ENCODE peak calls at places on chromosome 18, in four cellular contexts. One of them, this sample, is unnamed.

GRCh38 chr18:55663891-55664290 is 75.9 kb upstream of the TCF4 start:
- DNase-seq in fibroblast of villous mesenchyme: no peak
- DNase-seq in NCI-H446: no peak
- DNase-seq in BJ: no peak
- DNase-seq in this sample: no peak

GRCh38 chr18:69491576-69491975 is 90.9 kb downstream of the DOK6 start:
- DNase-seq in fibroblast of villous mesenchyme: peak; percentile 8
- DNase-seq in NCI-H446: no peak
- DNase-seq in BJ: no peak
- DNase-seq in this sample: peak; percentile 4

GRCh38 chr18:31030574-31031278 is 11.8 kb downstream of the DSC3 start:
- DNase-seq in fibroblast of villous mesenchyme: no peak
- DNase-seq in NCI-H446: no peak
- DNase-seq in BJ: no peak
- DNase-seq in this sample: no peak

GRCh38 chr18:40088130-40088529 is 1866.9 kb upstream of the PIK3C3 start:
- DNase-seq in fibroblast of villous mesenchyme: no peak
- DNase-seq in NCI-H446: no peak
- DNase-seq in BJ: no peak
- DNase-seq in this sample: no peak

GRCh38 chr18:48794251-48794970 is 156.4 kb downstream of the SMAD7 start:
- DNase-seq in fibroblast of villous mesenchyme: no peak
- DNase-seq in NCI-H446: no peak
- DNase-seq in BJ: no peak
- DNase-seq in this sample: no peak

GRCh38 chr18:28729321-28729720 is 552.4 kb upstream of the CDH2 start:
- DNase-seq in fibroblast of villous mesenchyme: no peak
- DNase-seq in NCI-H446: no peak
- DNase-seq in BJ: no peak
- DNase-seq in this sample: peak; percentile 28

GRCh38 chr18:50115095-50115494 is 79.9 kb downstream of the MYO5B start:
- DNase-seq in fibroblast of villous mesenchyme: no peak
- DNase-seq in NCI-H446: no peak
- DNase-seq in BJ: no peak
- DNase-seq in this sample: peak; percentile 40

GRCh38 chr18:37716106-37716708 is 150.6 kb upstream of the CELF4 start:
- DNase-seq in fibroblast of villous mesenchyme: no peak
- DNase-seq in NCI-H446: no peak
- DNase-seq in BJ: no peak
- DNase-seq in this sample: no peak

GRCh38 chr18:32095156-32095555 is 3.5 kb downstream of the RNF138 start:
- DNase-seq in fibroblast of villous mesenchyme: no peak
- DNase-seq in NCI-H446: no peak
- DNase-seq in BJ: no peak
- DNase-seq in this sample: no peak

GRCh38 chr18:25262920-25263319 is 89.0 kb downstream of the ZNF521 start:
- DNase-seq in fibroblast of villous mesenchyme: no peak
- DNase-seq in NCI-H446: no peak
- DNase-seq in BJ: peak; percentile 86
- DNase-seq in this sample: no peak

GRCh38 chr18:79770501-79770815 is 27.3 kb upstream of the KCNG2 start:
- DNase-seq in fibroblast of villous mesenchyme: no peak
- DNase-seq in NCI-H446: no peak
- DNase-seq in BJ: no peak
- DNase-seq in this sample: no peak

GRCh38 chr18:79965119-79965902 is 868 bp downstream of the HSBP1L1 start:
- DNase-seq in fibroblast of villous mesenchyme: peak; percentile 97
- DNase-seq in NCI-H446: no peak
- DNase-seq in BJ: no peak
- DNase-seq in this sample: peak; percentile 96

GRCh38 chr18:47283476-47283875 is 32.0 kb upstream of the SKOR2 start:
- DNase-seq in fibroblast of villous mesenchyme: peak; percentile 15
- DNase-seq in NCI-H446: peak; percentile 14
- DNase-seq in BJ: no peak
- DNase-seq in this sample: peak; percentile 46

GRCh38 chr18:77650799-77651385 is 401.2 kb downstream of the GALR1 start:
- DNase-seq in fibroblast of villous mesenchyme: peak; percentile 15
- DNase-seq in NCI-H446: peak; percentile 73
- DNase-seq in BJ: no peak
- DNase-seq in this sample: peak; percentile 77

GRCh38 chr18:58335821-58336220 is 291.8 kb downstream of the NEDD4L start:
- DNase-seq in fibroblast of villous mesenchyme: no peak
- DNase-seq in NCI-H446: no peak
- DNase-seq in BJ: no peak
- DNase-seq in this sample: no peak

GRCh38 chr18:59267511-59268126 is 5.6 kb downstream of the RAX start:
- DNase-seq in fibroblast of villous mesenchyme: no peak
- DNase-seq in NCI-H446: no peak
- DNase-seq in BJ: no peak
- DNase-seq in this sample: no peak

GRCh38 chr18:77711096-77711495 is 461.4 kb downstream of the GALR1 start:
- DNase-seq in fibroblast of villous mesenchyme: no peak
- DNase-seq in NCI-H446: no peak
- DNase-seq in BJ: no peak
- DNase-seq in this sample: peak; percentile 17

GRCh38 chr18:63137999-63138448 is 181.5 kb downstream of the BCL2 start:
- DNase-seq in fibroblast of villous mesenchyme: no peak
- DNase-seq in NCI-H446: no peak
- DNase-seq in BJ: no peak
- DNase-seq in this sample: no peak

GRCh38 chr18:35127201-35127600 is 86.0 kb downstream of the MAPRE2 start:
- DNase-seq in fibroblast of villous mesenchyme: no peak
- DNase-seq in NCI-H446: no peak
- DNase-seq in BJ: no peak
- DNase-seq in this sample: peak; percentile 61

GRCh38 chr18:75880913-75881504 is 453.5 kb upstream of the SMIM21 start:
- DNase-seq in fibroblast of villous mesenchyme: no peak
- DNase-seq in NCI-H446: no peak
- DNase-seq in BJ: no peak
- DNase-seq in this sample: no peak

GRCh38 chr18:44602845-44603244 is 77.8 kb upstream of the SETBP1 start:
- DNase-seq in fibroblast of villous mesenchyme: peak; percentile 48
- DNase-seq in NCI-H446: peak; percentile 53
- DNase-seq in BJ: no peak
- DNase-seq in this sample: peak; percentile 14

GRCh38 chr18:8788503-8789429 is 83.4 kb downstream of the MTCL1 start:
- DNase-seq in fibroblast of villous mesenchyme: no peak
- DNase-seq in NCI-H446: no peak
- DNase-seq in BJ: no peak
- DNase-seq in this sample: peak; percentile 57

GRCh38 chr18:51235011-51235789 is 37.7 kb upstream of the MEX3C start:
- DNase-seq in fibroblast of villous mesenchyme: no peak
- DNase-seq in NCI-H446: no peak
- DNase-seq in BJ: no peak
- DNase-seq in this sample: peak; percentile 53

GRCh38 chr18:3649559-3650426 is 199.8 kb downstream of the TGIF1 start:
- DNase-seq in fibroblast of villous mesenchyme: peak; percentile 82
- DNase-seq in NCI-H446: no peak
- DNase-seq in BJ: no peak
- DNase-seq in this sample: peak; percentile 64

GRCh38 chr18:12310762-12311161 is 2.7 kb downstream of the TUBB6 start:
- DNase-seq in fibroblast of villous mesenchyme: no peak
- DNase-seq in NCI-H446: no peak
- DNase-seq in BJ: no peak
- DNase-seq in this sample: peak; percentile 34

GRCh38 chr18:42931501-42931900 is 184.0 kb downstream of the RIT2 start:
- DNase-seq in fibroblast of villous mesenchyme: peak; percentile 86
- DNase-seq in NCI-H446: no peak
- DNase-seq in BJ: peak; percentile 32
- DNase-seq in this sample: peak; percentile 82

GRCh38 chr18:53799134-53799533 is 425.3 kb downstream of the MBD2 start:
- DNase-seq in fibroblast of villous mesenchyme: peak; percentile 41
- DNase-seq in NCI-H446: no peak
- DNase-seq in BJ: peak; percentile 19
- DNase-seq in this sample: peak; percentile 65

GRCh38 chr18:45241982-45242565 is 373.2 kb upstream of the SLC14A2 start:
- DNase-seq in fibroblast of villous mesenchyme: no peak
- DNase-seq in NCI-H446: no peak
- DNase-seq in BJ: no peak
- DNase-seq in this sample: no peak